ENCODE peak calls at places on chromosomes 6 and 20, in four cellular contexts. S, I, K and U are unnamed samples.

GRCh38 chr6:129567374-129567773 is 142.6 kb downstream of the ARHGAP18 start:
- DNase-seq in S (peak; percentile 11), K (no peak), I (no peak), U (peak; percentile 23)

GRCh38 chr6:40328988-40329545 is 258.1 kb downstream of the LRFN2 start:
- DNase-seq in K (no peak), S (no peak), I (no peak), U (no peak)

GRCh38 chr6:135128268-135128914 is 52.7 kb upstream of the MYB start:
- DNase-seq in S (no peak), I (no peak), K (no peak), U (no peak)

GRCh38 chr20:31595654-31596411 is 9.3 kb upstream of the ID1 start:
- DNase-seq in S (peak; percentile 95), I (no peak), K (peak; percentile 90), U (peak; percentile 96)

GRCh38 chr20:40535816-40536215 is 153.2 kb downstream of the MAFB start:
- DNase-seq in I (no peak), S (no peak), K (no peak), U (no peak)

GRCh38 chr20:61942526-61942925 is 123.2 kb downstream of the TAF4 start:
- DNase-seq in K (no peak), S (no peak), I (no peak), U (no peak)

GRCh38 chr6:80143312-80143960 is 37.0 kb downstream of the BCKDHB start:
- DNase-seq in K (peak; percentile 3), I (no peak), S (peak; percentile 41), U (no peak)

GRCh38 chr6:90432408-90432775 is 135.7 kb upstream of the BACH2 start:
- DNase-seq in I (no peak), K (no peak), S (no peak), U (no peak)

GRCh38 chr20:57265649-57266250 is 691 bp downstream of the BMP7 start:
- DNase-seq in S (peak; percentile 24), I (no peak), K (peak; percentile 79), U (no peak)

GRCh38 chr20:23655551-23656211 is 17.9 kb upstream of the CST3 start:
- DNase-seq in S (no peak), K (no peak), I (no peak), U (no peak)

GRCh38 chr6:48826884-48827701 is 636.0 kb downstream of the MMUT start:
- DNase-seq in S (peak; percentile 96), I (no peak), K (no peak), U (no peak)

GRCh38 chr6:48817714-48818113 is 645.3 kb downstream of the MMUT start:
- DNase-seq in I (no peak), S (no peak), K (no peak), U (no peak)

GRCh38 chr6:169852504-169853195 is 101.2 kb downstream of the ERMARD start:
- DNase-seq in I (no peak), K (peak; percentile 17), S (no peak), U (no peak)

GRCh38 chr6:85684125-85684808 is 41.6 kb upstream of the SYNCRIP start:
- DNase-seq in S (no peak), K (no peak), I (no peak), U (no peak)

GRCh38 chr6:85690071-85690470 is 47.4 kb upstream of the SYNCRIP start:
- DNase-seq in K (no peak), I (no peak), S (no peak), U (no peak)

GRCh38 chr6:85684809-85685171 is 42.1 kb upstream of the SYNCRIP start:
- DNase-seq in S (no peak), I (no peak), K (no peak), U (no peak)

GRCh38 chr6:85680388-85680787 is 37.7 kb upstream of the SYNCRIP start:
- DNase-seq in K (no peak), S (no peak), I (no peak), U (no peak)

GRCh38 chr6:85685713-85686112 is 43.0 kb upstream of the SYNCRIP start:
- DNase-seq in S (no peak), K (no peak), I (peak; percentile 46), U (no peak)
- TF ChIP-seq PBX3 in S (no peak), K (no peak), I (no peak), U (no peak)

GRCh38 chr6:108948252-108948651 is 100.0 kb downstream of the ARMC2 start:
- DNase-seq in S (no peak), K (peak; percentile 70), I (no peak), U (no peak)

GRCh38 chr6:108944707-108945685 is 96.8 kb downstream of the ARMC2 start:
- DNase-seq in S (no peak), K (no peak), I (no peak), U (no peak)

GRCh38 chr6:108946695-108947094 is 98.5 kb downstream of the ARMC2 start:
- DNase-seq in S (no peak), K (no peak), I (no peak), U (no peak)

GRCh38 chr6:108945686-108946158 is 97.5 kb downstream of the ARMC2 start:
- DNase-seq in S (no peak), K (no peak), I (no peak), U (no peak)

GRCh38 chr6:108947114-108947854 is 99.1 kb downstream of the ARMC2 start:
- DNase-seq in S (peak; percentile 11), K (peak; percentile 75), I (no peak), U (no peak)
- TF ChIP-seq PBX3 in S (no peak), K (no peak), I (no peak), U (no peak)

GRCh38 chr6:97841763-97842162 is 558.7 kb upstream of the MMS22L start:
- DNase-seq in I (no peak), S (no peak), K (no peak), U (no peak)
- TF ChIP-seq PBX3 in I (no peak), S (no peak), K (no peak), U (no peak)

GRCh38 chr6:126811307-126811706 is 307.2 kb upstream of the RSPO3 start:
- DNase-seq in K (no peak), I (no peak), S (no peak), U (no peak)
- TF ChIP-seq PBX3 in K (no peak), I (no peak), S (no peak), U (no peak)

DNA sequence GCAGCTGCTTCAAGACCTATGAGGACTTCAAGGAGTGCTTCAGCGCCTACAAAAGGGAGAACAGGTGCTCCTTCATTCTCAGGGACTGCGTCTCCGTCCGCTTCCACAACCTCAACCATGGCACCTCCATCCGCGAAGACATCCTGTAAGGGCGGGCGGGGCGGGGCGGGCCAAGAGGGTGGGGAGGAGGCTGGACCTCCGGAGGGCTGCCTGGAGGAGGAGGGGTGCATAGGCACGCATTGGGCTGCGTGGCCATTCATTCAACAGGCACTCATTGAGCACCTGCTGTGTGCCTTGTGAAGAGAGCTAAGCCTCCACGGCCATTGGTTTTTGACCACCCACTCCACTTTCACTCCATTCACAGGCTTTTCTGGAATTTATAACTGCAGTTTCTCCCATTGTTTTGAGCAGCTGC is 429 bp downstream of the ZSWIM3 start:
- DNase-seq in K (peak; percentile 66), S (no peak), I (peak; percentile 31), U (no peak)
- TF ChIP-seq PBX3 in K (no peak), S (no peak), I (no peak), U (no peak)

GRCh38 chr6:165096868-165097267 is 212.5 kb downstream of the C6orf118 start:
- DNase-seq in K (no peak), I (no peak), S (no peak), U (no peak)
- TF ChIP-seq PBX3 in K (no peak), I (no peak), S (no peak), U (no peak)

GRCh38 chr6:9978480-9978879 is 436.4 kb downstream of the TFAP2A start:
- DNase-seq in S (no peak), K (no peak), I (no peak), U (no peak)
- TF ChIP-seq PBX3 in S (no peak), K (no peak), I (no peak), U (no peak)